ENCODE peak calls at places on chromosome 18, in nine cellular contexts. One of them, this sample, is unnamed.
A peak's percentile ranks its signal among the peaks of the same experiment; 100 is the strongest.

GRCh38 chr18:55821219-55821618 is 233.2 kb upstream of the TCF4 start:
- DNase-seq in osteocyte: no peak
- DNase-seq in WTC11: no peak
- DNase-seq in endodermal cell: no peak
- DNase-seq in psoas muscle: no peak
- DNase-seq in adrenal gland: no peak
- DNase-seq in AG09309: no peak
- DNase-seq in endothelial cell: no peak
- DNase-seq in nephron progenitor cell: no peak
- DNase-seq in this sample: no peak

GRCh38 chr18:77478619-77479018 is 229.0 kb downstream of the GALR1 start:
- DNase-seq in AG09309: no peak
- DNase-seq in endodermal cell: no peak
- DNase-seq in osteocyte: no peak
- DNase-seq in WTC11: no peak
- DNase-seq in psoas muscle: peak; percentile 34
- DNase-seq in adrenal gland: peak; percentile 41
- DNase-seq in endothelial cell: no peak
- DNase-seq in nephron progenitor cell: no peak
- DNase-seq in this sample: no peak

GRCh38 chr18:44098551-44099098 is 582.1 kb upstream of the SETBP1 start:
- DNase-seq in endodermal cell: peak; percentile 85
- DNase-seq in psoas muscle: no peak
- DNase-seq in nephron progenitor cell: no peak
- DNase-seq in AG09309: peak; percentile 32
- DNase-seq in adrenal gland: no peak
- DNase-seq in osteocyte: no peak
- DNase-seq in WTC11: peak; percentile 40
- DNase-seq in endothelial cell: peak; percentile 40
- DNase-seq in this sample: no peak

GRCh38 chr18:22683196-22683676 is 249.9 kb upstream of the RBBP8 start:
- DNase-seq in osteocyte: no peak
- DNase-seq in WTC11: no peak
- DNase-seq in endothelial cell: no peak
- DNase-seq in AG09309: peak; percentile 79
- DNase-seq in psoas muscle: peak; percentile 29
- DNase-seq in adrenal gland: peak; percentile 83
- DNase-seq in endodermal cell: no peak
- DNase-seq in nephron progenitor cell: no peak
- DNase-seq in this sample: no peak

GRCh38 chr18:24588440-24588839 is 128.0 kb downstream of the HRH4 start:
- DNase-seq in AG09309: no peak
- DNase-seq in WTC11: no peak
- DNase-seq in nephron progenitor cell: no peak
- DNase-seq in adrenal gland: no peak
- DNase-seq in endodermal cell: no peak
- DNase-seq in psoas muscle: no peak
- DNase-seq in osteocyte: no peak
- DNase-seq in endothelial cell: no peak
- DNase-seq in this sample: no peak

GRCh38 chr18:7020995-7021777 is 96.4 kb downstream of the LAMA1 start:
- DNase-seq in osteocyte: no peak
- DNase-seq in WTC11: peak; percentile 44
- DNase-seq in endothelial cell: peak; percentile 17
- DNase-seq in nephron progenitor cell: no peak
- DNase-seq in adrenal gland: no peak
- DNase-seq in AG09309: no peak
- DNase-seq in psoas muscle: no peak
- DNase-seq in endodermal cell: peak; percentile 72
- DNase-seq in this sample: no peak

GRCh38 chr18:77884454-77884853 is 634.8 kb downstream of the GALR1 start:
- DNase-seq in osteocyte: no peak
- DNase-seq in endodermal cell: no peak
- DNase-seq in WTC11: no peak
- DNase-seq in endothelial cell: no peak
- DNase-seq in AG09309: no peak
- DNase-seq in psoas muscle: no peak
- DNase-seq in nephron progenitor cell: no peak
- DNase-seq in adrenal gland: no peak
- DNase-seq in this sample: no peak

GRCh38 chr18:58213931-58214431 is 170.0 kb downstream of the NEDD4L start:
- DNase-seq in endothelial cell: no peak
- DNase-seq in psoas muscle: no peak
- DNase-seq in osteocyte: no peak
- DNase-seq in adrenal gland: no peak
- DNase-seq in endodermal cell: no peak
- DNase-seq in WTC11: no peak
- DNase-seq in AG09309: no peak
- DNase-seq in nephron progenitor cell: no peak
- DNase-seq in this sample: no peak

GRCh38 chr18:68766433-68766832 is 31.4 kb upstream of the CCDC102B start:
- DNase-seq in endothelial cell: no peak
- DNase-seq in WTC11: no peak
- DNase-seq in nephron progenitor cell: no peak
- DNase-seq in AG09309: no peak
- DNase-seq in endodermal cell: no peak
- DNase-seq in adrenal gland: no peak
- DNase-seq in psoas muscle: no peak
- DNase-seq in osteocyte: no peak
- DNase-seq in this sample: no peak

GRCh38 chr18:7452331-7452730 is 114.8 kb upstream of the PTPRM start:
- DNase-seq in WTC11: peak; percentile 61
- DNase-seq in osteocyte: peak; percentile 78
- DNase-seq in endodermal cell: peak; percentile 86
- DNase-seq in adrenal gland: peak; percentile 21
- DNase-seq in endothelial cell: peak; percentile 54
- DNase-seq in psoas muscle: no peak
- DNase-seq in nephron progenitor cell: peak; percentile 52
- DNase-seq in AG09309: no peak
- DNase-seq in this sample: peak; percentile 36

DNA sequence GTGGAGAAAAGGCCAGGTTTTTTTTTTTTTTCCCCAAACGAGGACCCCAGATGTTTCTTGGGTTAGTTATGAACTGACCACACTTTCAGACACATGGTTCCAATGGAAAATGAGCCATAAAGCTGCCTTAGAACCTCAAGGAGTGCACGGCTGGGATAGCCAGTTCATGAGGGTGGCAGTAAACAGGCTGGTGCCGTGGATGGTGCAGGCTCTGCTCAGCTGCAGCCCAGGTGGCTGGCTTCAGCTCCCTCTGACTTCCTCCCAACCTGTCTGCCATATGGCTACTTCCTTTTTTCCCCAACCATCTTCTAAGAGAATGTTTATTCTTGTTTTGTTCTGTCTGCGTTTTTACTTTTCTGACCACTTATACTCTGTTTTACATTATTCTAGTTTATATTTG is 109.8 kb upstream of the LMAN1 start:
- DNase-seq in AG09309: no peak
- DNase-seq in WTC11: no peak
- DNase-seq in osteocyte: no peak
- DNase-seq in psoas muscle: no peak
- DNase-seq in adrenal gland: no peak
- DNase-seq in endothelial cell: no peak
- DNase-seq in nephron progenitor cell: no peak
- DNase-seq in endodermal cell: no peak
- DNase-seq in this sample: no peak
- TF ChIP-seq CTCF in AG09309: no peak
- TF ChIP-seq CTCF in WTC11: no peak
- TF ChIP-seq CTCF in osteocyte: no peak
- TF ChIP-seq CTCF in psoas muscle: no peak
- TF ChIP-seq CTCF in adrenal gland: no peak
- TF ChIP-seq CTCF in endothelial cell: no peak
- TF ChIP-seq CTCF in nephron progenitor cell: no peak
- TF ChIP-seq CTCF in endodermal cell: no peak
- TF ChIP-seq CTCF in this sample: no peak

DNA sequence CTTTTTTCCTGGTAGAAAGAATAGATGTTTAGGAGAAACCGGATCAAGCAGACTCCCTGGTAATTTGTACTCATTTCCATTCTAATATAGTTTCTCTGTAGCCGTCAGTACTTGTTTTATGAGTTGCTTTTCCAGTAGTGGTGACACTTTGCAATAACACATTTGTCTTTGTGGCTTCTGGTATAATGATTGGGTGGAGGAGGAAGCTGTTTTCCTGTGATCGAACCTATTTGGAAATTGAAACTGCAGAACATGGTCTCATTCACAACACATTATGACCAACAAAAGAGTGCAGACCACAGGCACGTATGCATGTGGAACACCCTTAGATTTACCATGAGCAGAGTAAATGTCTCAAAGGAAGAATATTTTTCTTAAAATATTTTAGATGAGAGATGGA is 7.6 kb upstream of the SERPINB12 start:
- DNase-seq in WTC11: no peak
- DNase-seq in nephron progenitor cell: no peak
- DNase-seq in osteocyte: no peak
- DNase-seq in adrenal gland: no peak
- DNase-seq in AG09309: no peak
- DNase-seq in psoas muscle: no peak
- DNase-seq in endodermal cell: no peak
- DNase-seq in endothelial cell: no peak
- DNase-seq in this sample: no peak
- TF ChIP-seq CTCF in WTC11: no peak
- TF ChIP-seq CTCF in nephron progenitor cell: no peak
- TF ChIP-seq CTCF in osteocyte: no peak
- TF ChIP-seq CTCF in adrenal gland: no peak
- TF ChIP-seq CTCF in AG09309: no peak
- TF ChIP-seq CTCF in psoas muscle: no peak
- TF ChIP-seq CTCF in endodermal cell: no peak
- TF ChIP-seq CTCF in endothelial cell: no peak
- TF ChIP-seq CTCF in this sample: no peak

DNA sequence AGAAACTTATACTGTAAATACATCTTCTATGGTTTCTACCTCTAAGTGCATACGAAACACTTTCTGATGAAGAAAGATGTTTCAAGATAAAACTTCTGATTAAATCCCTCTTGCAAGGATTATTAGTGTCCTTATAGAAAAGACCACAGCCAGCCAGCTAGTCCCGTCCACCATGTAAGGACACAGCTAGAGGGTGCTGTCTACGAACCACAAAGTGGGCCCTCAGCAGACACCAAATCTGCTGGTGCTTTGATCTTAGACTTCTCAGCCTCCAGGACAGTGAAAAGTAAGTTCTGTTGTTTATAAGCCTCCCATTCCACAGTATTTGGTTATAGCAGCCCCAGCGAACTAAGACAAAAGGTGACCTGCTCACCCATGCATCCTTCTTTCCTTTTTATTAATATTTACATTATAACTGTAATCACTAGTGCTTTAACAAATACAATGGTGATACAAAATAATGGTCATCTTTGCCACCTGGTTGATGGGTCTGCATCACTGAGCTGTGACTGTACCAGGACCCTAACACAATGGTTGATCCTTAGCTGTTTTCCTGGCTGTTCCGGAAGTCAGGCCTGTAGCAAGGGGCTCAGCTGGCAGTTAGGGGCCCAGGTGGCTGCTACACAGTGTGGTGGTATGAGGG is 108.4 kb upstream of the SMAD7 start:
- DNase-seq in WTC11: no peak
- DNase-seq in endothelial cell: no peak
- DNase-seq in osteocyte: no peak
- DNase-seq in psoas muscle: no peak
- DNase-seq in nephron progenitor cell: no peak
- DNase-seq in AG09309: no peak
- DNase-seq in adrenal gland: no peak
- DNase-seq in endodermal cell: peak; percentile 68
- DNase-seq in this sample: no peak
- TF ChIP-seq CTCF in WTC11: no peak
- TF ChIP-seq CTCF in endothelial cell: no peak
- TF ChIP-seq CTCF in osteocyte: peak; percentile 38
- TF ChIP-seq CTCF in psoas muscle: no peak
- TF ChIP-seq CTCF in nephron progenitor cell: no peak
- TF ChIP-seq CTCF in AG09309: peak; percentile 11
- TF ChIP-seq CTCF in adrenal gland: no peak
- TF ChIP-seq CTCF in endodermal cell: peak; percentile 73
- TF ChIP-seq CTCF in this sample: no peak

DNA sequence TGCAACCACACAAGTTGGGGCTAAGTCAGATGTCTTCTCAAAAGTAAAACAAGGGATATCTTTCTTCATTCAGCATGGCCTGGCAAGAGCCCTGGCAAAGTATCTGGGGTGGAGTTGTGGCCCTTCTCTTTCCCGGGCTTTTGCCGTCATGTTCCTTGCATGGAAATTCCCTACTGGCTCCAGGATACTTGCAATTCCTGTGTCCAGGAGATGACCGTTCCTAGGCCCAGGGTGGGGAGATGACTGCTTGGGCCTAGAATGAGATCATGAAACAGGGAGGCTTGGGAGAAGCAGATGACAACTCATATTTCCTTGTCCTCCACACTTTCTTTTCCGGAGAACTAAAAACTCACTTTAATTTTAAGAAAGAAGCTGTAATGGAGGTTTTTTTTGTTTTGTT is 60.9 kb downstream of the TGIF1 start:
- DNase-seq in WTC11: no peak
- DNase-seq in nephron progenitor cell: no peak
- DNase-seq in AG09309: no peak
- DNase-seq in endothelial cell: no peak
- DNase-seq in osteocyte: no peak
- DNase-seq in psoas muscle: no peak
- DNase-seq in endodermal cell: no peak
- DNase-seq in adrenal gland: no peak
- DNase-seq in this sample: no peak
- TF ChIP-seq CTCF in WTC11: no peak
- TF ChIP-seq CTCF in nephron progenitor cell: no peak
- TF ChIP-seq CTCF in AG09309: no peak
- TF ChIP-seq CTCF in endothelial cell: no peak
- TF ChIP-seq CTCF in osteocyte: no peak
- TF ChIP-seq CTCF in psoas muscle: no peak
- TF ChIP-seq CTCF in endodermal cell: no peak
- TF ChIP-seq CTCF in adrenal gland: no peak
- TF ChIP-seq CTCF in this sample: no peak

GRCh38 chr18:47163241-47163640 is 12.9 kb downstream of the IER3IP1 start:
- DNase-seq in nephron progenitor cell: no peak
- DNase-seq in endodermal cell: no peak
- DNase-seq in AG09309: no peak
- DNase-seq in osteocyte: no peak
- DNase-seq in psoas muscle: no peak
- DNase-seq in adrenal gland: no peak
- DNase-seq in endothelial cell: no peak
- DNase-seq in WTC11: no peak
- DNase-seq in this sample: no peak
- TF ChIP-seq CTCF in nephron progenitor cell: no peak
- TF ChIP-seq CTCF in endodermal cell: no peak
- TF ChIP-seq CTCF in AG09309: no peak
- TF ChIP-seq CTCF in osteocyte: no peak
- TF ChIP-seq CTCF in psoas muscle: no peak
- TF ChIP-seq CTCF in adrenal gland: no peak
- TF ChIP-seq CTCF in endothelial cell: no peak
- TF ChIP-seq CTCF in WTC11: no peak
- TF ChIP-seq CTCF in this sample: no peak

This sample was measured in neural crest cell.